ENCODE peak calls at places on chromosomes 1 and 21, in nine cellular contexts. C, I, T, S, G, O, N, M and J are unnamed samples.
A peak's percentile ranks its signal among the peaks of the same experiment; 100 is the strongest.

GRCh38 chr1:187680823-187681222 is 852.1 kb downstream of the PLA2G4A start:
- DNase-seq in C (peak; percentile 33), I (no peak), T (no peak), S (no peak), G (no peak), O (no peak), N (no peak), M (no peak), J (no peak)

GRCh38 chr1:178540204-178540603 is 27.3 kb downstream of the TEX35 start:
- DNase-seq in C (no peak), I (no peak), T (no peak), S (no peak), G (no peak), O (no peak), N (no peak), M (no peak), J (no peak)

GRCh38 chr1:26278835-26279597 is 870 bp upstream of the SH3BGRL3 start:
- DNase-seq in C (no peak), I (no peak), T (no peak), S (no peak), G (no peak), O (peak; percentile 43), N (peak; percentile 51), M (peak; percentile 69), J (no peak)

GRCh38 chr21:31576428-31576827 is 83.1 kb upstream of the SOD1 start:
- DNase-seq in C (no peak), I (no peak), T (no peak), S (no peak), G (no peak), O (no peak), N (no peak), M (no peak), J (no peak)

GRCh38 chr1:219337588-219337987 is 163.9 kb downstream of the LYPLAL1 start:
- DNase-seq in C (no peak), I (no peak), T (no peak), S (no peak), G (no peak), O (no peak), N (no peak), M (no peak), J (no peak)

GRCh38 chr1:22808186-22808845 is 97.7 kb downstream of the EPHB2 start:
- DNase-seq in C (peak; percentile 52), I (no peak), T (no peak), S (no peak), G (no peak), O (no peak), N (peak; percentile 55), M (no peak), J (no peak)

GRCh38 chr1:216222302-216222701 is 200.9 kb downstream of the USH2A start:
- DNase-seq in C (peak; percentile 27), I (no peak), T (no peak), S (no peak), G (no peak), O (no peak), N (no peak), M (no peak), J (no peak)

GRCh38 chr1:212495843-212496494 is 63.2 kb downstream of the NENF start:
- DNase-seq in C (no peak), I (no peak), T (no peak), S (no peak), G (no peak), O (no peak), N (no peak), M (no peak), J (no peak)

GRCh38 chr1:108832929-108833328 is 24.0 kb downstream of the AKNAD1 start:
- DNase-seq in C (no peak), I (no peak), T (no peak), S (no peak), G (no peak), O (no peak), N (no peak), M (no peak), J (no peak)

GRCh38 chr1:53559854-53560571 is 100.8 kb downstream of the DMRTB1 start:
- DNase-seq in C (no peak), I (no peak), T (no peak), S (no peak), G (no peak), O (no peak), N (no peak), M (no peak), J (no peak)